ENCODE peak calls at places on chromosome 16, in six cellular contexts. O is head of caudate nucleus, Z is HS-27A, G is GM13976, C is AG08395, Q is GOT3. H is an unnamed sample.

GRCh38 chr16:83224642-83225041 is 583.1 kb upstream of the HSBP1 start:
- DNase-seq in O (no peak), Z (no peak), G (no peak), C (no peak), Q (no peak), H (no peak)

GRCh38 chr16:11972128-11972527 is 4.4 kb upstream of the SNX29 start:
- DNase-seq in O (no peak), Z (no peak), G (no peak), C (no peak), Q (no peak), H (no peak)

GRCh38 chr16:88376053-88376834 is 6.5 kb upstream of the ZNF469 start:
- DNase-seq in O (no peak), Z (no peak), G (no peak), C (no peak), Q (no peak), H (no peak)

GRCh38 chr16:68833251-68833650 is 10.1 kb upstream of the TANGO6 start:
- DNase-seq in O (no peak), Z (no peak), G (no peak), C (no peak), Q (no peak), H (no peak)

GRCh38 chr16:15980329-15980728 is 30.9 kb downstream of the ABCC1 start:
- DNase-seq in O (no peak), Z (no peak), G (no peak), C (no peak), Q (no peak), H (no peak)

GRCh38 chr16:1245452-1246005 is 5.0 kb downstream of the TPSAB1 start:
- DNase-seq in O (no peak), Z (no peak), G (no peak), C (no peak), Q (no peak), H (no peak)

GRCh38 chr16:9091867-9092281 is 430 bp downstream of the HAPSTR1 start:
- DNase-seq in O (peak; percentile 42), Z (no peak), G (peak; percentile 43), C (no peak), Q (no peak), H (no peak)

GRCh38 chr16:88649924-88650748 is 717 bp downstream of the CYBA start:
- DNase-seq in O (no peak), Z (no peak), G (peak; percentile 75), C (peak; percentile 50), Q (no peak), H (peak; percentile 41)

GRCh38 chr16:12329246-12329995 is 352.9 kb downstream of the SNX29 start:
- DNase-seq in O (no peak), Z (no peak), G (no peak), C (no peak), Q (no peak), H (no peak)